ENCODE peak calls at places on chromosomes 4 and X, in six cellular contexts. One of them, this sample, is unnamed.

GRCh38 chrX:107673933-107674479 is 45.7 kb downstream of the PRPS1 start:
- DNase-seq in tibial artery: peak; percentile 93
- DNase-seq in lower lobe of right lung: peak; percentile 93
- DNase-seq in stomach: peak; percentile 87
- DNase-seq in vagina: peak; percentile 95
- DNase-seq in colonic mucosa: peak; percentile 65
- DNase-seq in this sample: peak; percentile 83

GRCh38 chrX:150099316-150099715 is 161.0 kb upstream of the EOLA2 start:
- DNase-seq in colonic mucosa: no peak
- DNase-seq in stomach: no peak
- DNase-seq in lower lobe of right lung: no peak
- DNase-seq in tibial artery: no peak
- DNase-seq in vagina: peak; percentile 77
- DNase-seq in this sample: no peak

GRCh38 chrX:65196758-65197371 is 220.6 kb upstream of the ZC4H2 start:
- DNase-seq in tibial artery: no peak
- DNase-seq in stomach: peak; percentile 70
- DNase-seq in lower lobe of right lung: peak; percentile 38
- DNase-seq in colonic mucosa: peak; percentile 87
- DNase-seq in vagina: no peak
- DNase-seq in this sample: no peak

GRCh38 chr4:125484912-125485311 is 170.2 kb downstream of the FAT4 start:
- DNase-seq in stomach: no peak
- DNase-seq in colonic mucosa: no peak
- DNase-seq in tibial artery: no peak
- DNase-seq in lower lobe of right lung: no peak
- DNase-seq in vagina: no peak
- DNase-seq in this sample: no peak

GRCh38 chr4:3860061-3860912 is 94.1 kb downstream of the ADRA2C start:
- DNase-seq in stomach: no peak
- DNase-seq in vagina: no peak
- DNase-seq in tibial artery: no peak
- DNase-seq in colonic mucosa: no peak
- DNase-seq in lower lobe of right lung: peak; percentile 42
- DNase-seq in this sample: no peak

GRCh38 chr4:78742300-78742699 is 33.9 kb upstream of the BMP2K start:
- DNase-seq in lower lobe of right lung: no peak
- DNase-seq in colonic mucosa: no peak
- DNase-seq in vagina: no peak
- DNase-seq in stomach: no peak
- DNase-seq in tibial artery: no peak
- DNase-seq in this sample: no peak

GRCh38 chr4:8228319-8229250 is 29.5 kb downstream of the SH3TC1 start:
- DNase-seq in stomach: peak; percentile 94
- DNase-seq in vagina: no peak
- DNase-seq in tibial artery: peak; percentile 55
- DNase-seq in colonic mucosa: peak; percentile 67
- DNase-seq in lower lobe of right lung: peak; percentile 90
- DNase-seq in this sample: peak; percentile 70

GRCh38 chr4:6184169-6184568 is 16.2 kb downstream of the JAKMIP1 start:
- DNase-seq in lower lobe of right lung: no peak
- DNase-seq in stomach: no peak
- DNase-seq in tibial artery: no peak
- DNase-seq in colonic mucosa: no peak
- DNase-seq in vagina: no peak
- DNase-seq in this sample: no peak

GRCh38 chrX:83771664-83772063 is 89.3 kb upstream of the CYLC1 start:
- DNase-seq in lower lobe of right lung: no peak
- DNase-seq in colonic mucosa: no peak
- DNase-seq in tibial artery: no peak
- DNase-seq in vagina: no peak
- DNase-seq in stomach: no peak
- DNase-seq in this sample: no peak

GRCh38 chrX:11426712-11427081 is 133.5 kb downstream of the AMELX start:
- DNase-seq in stomach: no peak
- DNase-seq in colonic mucosa: no peak
- DNase-seq in vagina: no peak
- DNase-seq in tibial artery: no peak
- DNase-seq in lower lobe of right lung: no peak
- DNase-seq in this sample: no peak

GRCh38 chrX:11424903-11425674 is 131.9 kb downstream of the AMELX start:
- DNase-seq in colonic mucosa: no peak
- DNase-seq in tibial artery: no peak
- DNase-seq in stomach: no peak
- DNase-seq in vagina: no peak
- DNase-seq in lower lobe of right lung: no peak
- DNase-seq in this sample: no peak

GRCh38 chrX:11429543-11430085 is 136.4 kb downstream of the AMELX start:
- DNase-seq in vagina: no peak
- DNase-seq in colonic mucosa: no peak
- DNase-seq in tibial artery: no peak
- DNase-seq in lower lobe of right lung: no peak
- DNase-seq in stomach: no peak
- DNase-seq in this sample: no peak

GRCh38 chrX:11430266-11430665 is 137.1 kb downstream of the AMELX start:
- DNase-seq in vagina: no peak
- DNase-seq in stomach: no peak
- DNase-seq in tibial artery: no peak
- DNase-seq in lower lobe of right lung: no peak
- DNase-seq in colonic mucosa: no peak
- DNase-seq in this sample: no peak

GRCh38 chrX:11427082-11428033 is 134.1 kb downstream of the AMELX start:
- DNase-seq in lower lobe of right lung: peak; percentile 61
- DNase-seq in stomach: peak; percentile 43
- DNase-seq in colonic mucosa: peak; percentile 37
- DNase-seq in tibial artery: peak; percentile 43
- DNase-seq in vagina: no peak
- DNase-seq in this sample: peak; percentile 50
- TF ChIP-seq CTCF in lower lobe of right lung: peak; percentile 36
- TF ChIP-seq CTCF in stomach: no peak
- TF ChIP-seq CTCF in colonic mucosa: no peak
- TF ChIP-seq CTCF in tibial artery: peak; percentile 36
- TF ChIP-seq CTCF in vagina: no peak
- TF ChIP-seq CTCF in this sample: peak; percentile 32

GRCh38 chr4:120318447-120318846 is 251.8 kb upstream of the MAD2L1 start:
- DNase-seq in stomach: no peak
- DNase-seq in lower lobe of right lung: no peak
- DNase-seq in vagina: no peak
- DNase-seq in tibial artery: no peak
- DNase-seq in colonic mucosa: no peak
- DNase-seq in this sample: no peak
- H3K27me3 ChIP-seq in stomach: no peaks in the 10 kb centered on the region
- H3K27me3 ChIP-seq in lower lobe of right lung: no peaks in the 10 kb centered on the region
- H3K27me3 ChIP-seq in vagina: no peaks in the 10 kb centered on the region
- H3K27me3 ChIP-seq in tibial artery: no peaks in the 10 kb centered on the region
- H3K27me3 ChIP-seq in colonic mucosa: no peaks in the 10 kb centered on the region
- H3K27me3 ChIP-seq in this sample: no peaks in the 10 kb centered on the region

GRCh38 chr4:186146443-186146842 is 41.9 kb downstream of the FAM149A start:
- DNase-seq in stomach: no peak
- DNase-seq in tibial artery: no peak
- DNase-seq in lower lobe of right lung: no peak
- DNase-seq in vagina: no peak
- DNase-seq in colonic mucosa: no peak
- DNase-seq in this sample: no peak

GRCh38 chr4:186148335-186148975 is 42.9 kb upstream of the CYP4V2 start:
- DNase-seq in stomach: no peak
- DNase-seq in lower lobe of right lung: no peak
- DNase-seq in colonic mucosa: no peak
- DNase-seq in tibial artery: no peak
- DNase-seq in vagina: no peak
- DNase-seq in this sample: no peak

GRCh38 chr4:186150926-186151325 is 40.4 kb upstream of the CYP4V2 start:
- DNase-seq in lower lobe of right lung: no peak
- DNase-seq in vagina: no peak
- DNase-seq in tibial artery: no peak
- DNase-seq in stomach: no peak
- DNase-seq in colonic mucosa: no peak
- DNase-seq in this sample: no peak

GRCh38 chr4:186151499-186151898 is 39.9 kb upstream of the CYP4V2 start:
- DNase-seq in tibial artery: no peak
- DNase-seq in lower lobe of right lung: no peak
- DNase-seq in stomach: no peak
- DNase-seq in colonic mucosa: no peak
- DNase-seq in vagina: no peak
- DNase-seq in this sample: no peak

DNA sequence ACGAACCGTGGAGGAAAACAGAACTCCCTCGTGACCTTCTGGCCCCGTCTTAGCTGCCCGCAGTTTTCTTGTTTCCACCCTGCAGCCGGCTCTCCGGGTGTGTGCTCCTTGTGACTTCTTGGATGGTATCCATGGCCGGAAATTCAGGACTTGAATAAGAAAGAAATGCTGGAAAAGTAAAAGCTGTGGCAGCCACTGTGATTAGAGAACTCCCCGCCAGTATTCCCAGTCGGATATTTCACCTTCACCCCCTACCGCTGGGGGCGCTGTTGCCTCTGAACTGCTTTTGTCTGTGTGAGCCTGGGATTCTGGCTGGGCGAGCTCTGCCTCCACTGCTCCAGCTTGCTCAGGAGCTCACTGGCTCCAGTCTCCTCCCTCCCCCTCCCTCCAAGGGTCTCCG is 41.5 kb upstream of the CYP4V2 start:
- DNase-seq in tibial artery: peak; percentile 66
- DNase-seq in colonic mucosa: peak; percentile 49
- DNase-seq in vagina: no peak
- DNase-seq in lower lobe of right lung: no peak
- DNase-seq in stomach: peak; percentile 62
- DNase-seq in this sample: peak; percentile 52
- TF ChIP-seq CTCF in tibial artery: peak; percentile 57
- TF ChIP-seq CTCF in colonic mucosa: no peak
- TF ChIP-seq CTCF in vagina: no peak
- TF ChIP-seq CTCF in lower lobe of right lung: peak; percentile 54
- TF ChIP-seq CTCF in stomach: no peak
- TF ChIP-seq CTCF in this sample: peak; percentile 65

DNA sequence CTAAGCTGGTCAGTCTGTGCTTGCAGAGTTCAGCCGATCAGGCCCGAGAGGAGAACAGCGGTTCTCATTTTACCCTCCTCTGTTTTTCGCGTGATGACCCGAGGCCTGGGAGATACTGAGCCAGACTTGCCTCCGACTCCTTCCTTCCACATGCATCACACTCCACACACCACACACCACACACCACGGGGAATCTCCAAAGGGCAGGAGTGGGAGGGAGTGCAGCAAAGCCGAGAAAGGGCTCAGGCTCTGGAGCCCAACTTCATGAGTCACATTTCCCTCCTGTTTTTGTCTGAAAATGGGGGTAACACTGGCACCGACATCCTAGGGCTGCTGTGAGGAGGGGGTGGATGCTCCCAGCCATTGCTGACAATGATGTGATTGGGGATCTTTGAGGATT is 38.9 kb downstream of the TKTL1 start:
- DNase-seq in colonic mucosa: no peak
- DNase-seq in tibial artery: no peak
- DNase-seq in vagina: no peak
- DNase-seq in stomach: no peak
- DNase-seq in lower lobe of right lung: no peak
- DNase-seq in this sample: no peak
- H3K27me3 ChIP-seq in colonic mucosa: no peaks in the 10 kb centered on the region
- H3K27me3 ChIP-seq in tibial artery: no peaks in the 10 kb centered on the region
- H3K27me3 ChIP-seq in vagina: no peaks in the 10 kb centered on the region
- H3K27me3 ChIP-seq in stomach: peaks cover 12% of the 10 kb centered on the region
- H3K27me3 ChIP-seq in lower lobe of right lung: no peaks in the 10 kb centered on the region
- H3K27me3 ChIP-seq in this sample: no peaks in the 10 kb centered on the region

GRCh38 chr4:90025248-90025647 is 101.9 kb upstream of the CCSER1 start:
- DNase-seq in tibial artery: no peak
- DNase-seq in stomach: no peak
- DNase-seq in vagina: no peak
- DNase-seq in lower lobe of right lung: no peak
- DNase-seq in colonic mucosa: no peak
- DNase-seq in this sample: no peak
- TF ChIP-seq CTCF in tibial artery: no peak
- TF ChIP-seq CTCF in stomach: no peak
- TF ChIP-seq CTCF in vagina: no peak
- TF ChIP-seq CTCF in lower lobe of right lung: no peak
- TF ChIP-seq CTCF in colonic mucosa: no peak
- TF ChIP-seq CTCF in this sample: peak; percentile 29

DNA sequence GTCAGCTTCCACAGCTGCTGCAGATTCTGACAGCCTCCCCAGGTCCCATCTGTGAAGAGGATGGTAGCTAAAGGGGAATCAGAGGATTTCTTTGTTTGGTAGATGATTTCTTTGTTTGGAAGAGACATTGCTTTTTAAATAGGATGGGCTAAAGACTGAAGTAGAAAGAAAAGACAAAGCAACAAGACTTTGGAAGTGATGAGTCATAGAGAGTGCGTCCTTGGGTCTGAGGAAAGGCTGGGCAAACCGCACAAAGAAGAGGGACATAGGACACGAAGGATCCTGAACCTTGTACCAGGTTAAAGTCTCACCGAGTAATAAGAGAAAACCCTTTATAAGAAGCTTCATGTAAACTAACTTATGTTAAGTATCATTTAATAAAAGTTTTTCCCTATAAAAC is 27.7 kb downstream of the INTU start:
- DNase-seq in stomach: no peak
- DNase-seq in lower lobe of right lung: no peak
- DNase-seq in colonic mucosa: no peak
- DNase-seq in vagina: no peak
- DNase-seq in tibial artery: no peak
- DNase-seq in this sample: no peak
- H3K27me3 ChIP-seq in stomach: no peaks in the 10 kb centered on the region
- H3K27me3 ChIP-seq in lower lobe of right lung: no peaks in the 10 kb centered on the region
- H3K27me3 ChIP-seq in colonic mucosa: no peaks in the 10 kb centered on the region
- H3K27me3 ChIP-seq in vagina: no peaks in the 10 kb centered on the region
- H3K27me3 ChIP-seq in tibial artery: no peaks in the 10 kb centered on the region
- H3K27me3 ChIP-seq in this sample: no peaks in the 10 kb centered on the region

GRCh38 chrX:129823523-129823922 is 20.2 kb downstream of the ZDHHC9 start:
- DNase-seq in lower lobe of right lung: peak; percentile 45
- DNase-seq in stomach: no peak
- DNase-seq in vagina: no peak
- DNase-seq in tibial artery: no peak
- DNase-seq in colonic mucosa: no peak
- DNase-seq in this sample: no peak
- TF ChIP-seq CTCF in lower lobe of right lung: no peak
- TF ChIP-seq CTCF in stomach: no peak
- TF ChIP-seq CTCF in vagina: no peak
- TF ChIP-seq CTCF in tibial artery: no peak
- TF ChIP-seq CTCF in colonic mucosa: no peak
- TF ChIP-seq CTCF in this sample: no peak

GRCh38 chr4:74932010-74932409 is 906 bp upstream of the PARM1 start:
- DNase-seq in colonic mucosa: no peak
- DNase-seq in lower lobe of right lung: no peak
- DNase-seq in vagina: no peak
- DNase-seq in tibial artery: no peak
- DNase-seq in stomach: no peak
- DNase-seq in this sample: no peak
- H3K27me3 ChIP-seq in colonic mucosa: no peaks in the 10 kb centered on the region
- H3K27me3 ChIP-seq in lower lobe of right lung: peaks cover 22% of the 10 kb centered on the region
- H3K27me3 ChIP-seq in vagina: no peaks in the 10 kb centered on the region
- H3K27me3 ChIP-seq in tibial artery: no peaks in the 10 kb centered on the region
- H3K27me3 ChIP-seq in stomach: peaks cover 12% of the 10 kb centered on the region
- H3K27me3 ChIP-seq in this sample: peaks cover 32% of the 10 kb centered on the region

This sample was measured in left ventricle myocardium inferior.